ENCODE peak calls at places on chromosomes 12 and 14, in four cellular contexts. Y, J, G and B are unnamed samples.

GRCh38 chr14:100108042-100108825 is 43.0 kb downstream of the EVL start:
- DNase-seq in Y (peak), J (peak), G (peak), B (peak)

GRCh38 chr14:34981743-34982420 is 910 bp upstream of the SRP54 start:
- DNase-seq in Y (no peak), J (peak), G (no peak), B (peak)

GRCh38 chr14:65297744-65298143 is 114.8 kb upstream of the FUT8 start:
- DNase-seq in Y (no peak), J (peak), G (no peak), B (no peak)

GRCh38 chr14:85333313-85333712 is 196.6 kb upstream of the FLRT2 start:
- DNase-seq in Y (peak), J (no peak), G (no peak), B (no peak)

GRCh38 chr12:105235747-105236476 is at the start of gene APPL2:
- DNase-seq in Y (peak), J (peak), G (peak), B (peak)

GRCh38 chr12:81797100-81797499 is 38.0 kb upstream of the PPFIA2 start:
- DNase-seq in Y (peak), J (no peak), G (no peak), B (no peak)

GRCh38 chr12:119328111-119328510 is 6.4 kb upstream of the CCDC60 start:
- DNase-seq in Y (no peak), J (peak), G (no peak), B (peak)

GRCh38 chr12:72276212-72276865 is 4.2 kb downstream of the TRHDE start:
- DNase-seq in Y (no peak), J (no peak), G (no peak), B (no peak)

GRCh38 chr12:131444220-131445164 is 266.4 kb upstream of the SFSWAP start:
- DNase-seq in Y (no peak), J (no peak), G (no peak), B (no peak)

GRCh38 chr12:4273651-4274395 is at the start of gene CCND2:
- DNase-seq in Y (peak), J (peak), G (peak), B (peak)

GRCh38 chr12:95102916-95103671 is 29.7 kb upstream of the NR2C1 start:
- DNase-seq in Y (peak), J (peak), G (no peak), B (no peak)

GRCh38 chr14:91286530-91286937 is 42.0 kb upstream of the GPR68 start:
- DNase-seq in Y (peak), J (peak), G (peak), B (peak)

GRCh38 chr12:49000346-49000745 is 1.2 kb upstream of the DDN start:
- DNase-seq in Y (no peak), J (no peak), G (no peak), B (no peak)

GRCh38 chr14:77707355-77707723 is 484 bp downstream of the ALKBH1 start:
- DNase-seq in Y (peak), J (peak), G (peak), B (peak)

GRCh38 chr14:89870335-89870734 is 84.2 kb downstream of the EFCAB11 start:
- DNase-seq in Y (peak), J (no peak), G (no peak), B (no peak)

GRCh38 chr12:89960011-89960507 is 251.4 kb upstream of the ATP2B1 start:
- DNase-seq in Y (peak), J (peak), G (no peak), B (no peak)

GRCh38 chr12:76183459-76184186 is 99.1 kb upstream of the NAP1L1 start:
- DNase-seq in Y (peak), J (peak), G (no peak), B (no peak)

GRCh38 chr12:65200007-65200665 is 30.8 kb downstream of the LEMD3 start:
- DNase-seq in Y (peak), J (no peak), G (no peak), B (no peak)

GRCh38 chr12:16269941-16270340 is 7.5 kb downstream of the SLC15A5 start:
- DNase-seq in Y (no peak), J (no peak), G (no peak), B (no peak)

GRCh38 chr12:102216086-102216691 is 18.6 kb upstream of the PMCH start:
- DNase-seq in Y (peak), J (no peak), G (no peak), B (no peak)

GRCh38 chr12:69838086-69838440 is 13.0 kb downstream of the MYRFL start:
- DNase-seq in Y (no peak), J (peak), G (no peak), B (no peak)

GRCh38 chr12:6494351-6494743 is 445 bp downstream of the NCAPD2 start:
- DNase-seq in Y (no peak), J (no peak), G (no peak), B (no peak)

GRCh38 chr12:90940872-90941499 is 14.0 kb downstream of the CCER1 start:
- DNase-seq in Y (peak), J (no peak), G (peak), B (peak)

GRCh38 chr14:95691591-95691990 is 5.4 kb downstream of the TCL1B start:
- DNase-seq in Y (no peak), J (no peak), G (no peak), B (no peak)

GRCh38 chr12:28750946-28751714 is 397.9 kb upstream of the FAR2 start:
- DNase-seq in Y (no peak), J (no peak), G (no peak), B (no peak)

GRCh38 chr12:119417440-119417839 is 82.9 kb downstream of the CCDC60 start:
- DNase-seq in Y (no peak), J (no peak), G (no peak), B (no peak)

GRCh38 chr14:54728700-54729527 is 162.0 kb downstream of the SAMD4A start:
- DNase-seq in Y (peak), J (no peak), G (no peak), B (no peak)

GRCh38 chr12:22313276-22313995 is 21.1 kb downstream of the ST8SIA1 start:
- DNase-seq in Y (no peak), J (no peak), G (no peak), B (no peak)

GRCh38 chr12:82120901-82121300 is 237.3 kb downstream of the CCDC59 start:
- DNase-seq in Y (no peak), J (no peak), G (no peak), B (no peak)

GRCh38 chr12:104534162-104534856 is 77.6 kb downstream of the CHST11 start:
- DNase-seq in Y (no peak), J (no peak), G (no peak), B (no peak)

GRCh38 chr12:127308148-127308547 is 958.8 kb upstream of the TMEM132C start:
- DNase-seq in Y (no peak), J (no peak), G (no peak), B (no peak)

GRCh38 chr14:31256534-31257243 is 49.1 kb upstream of the HECTD1 start:
- DNase-seq in Y (no peak), J (no peak), G (no peak), B (no peak)

GRCh38 chr12:132674561-132674960 is 12.6 kb downstream of the POLE start:
- DNase-seq in Y (no peak), J (no peak), G (no peak), B (no peak)
- H3K4me3 ChIP-seq in Y (no peak), J (no peak), G (no peak), B (no peak)

DNA sequence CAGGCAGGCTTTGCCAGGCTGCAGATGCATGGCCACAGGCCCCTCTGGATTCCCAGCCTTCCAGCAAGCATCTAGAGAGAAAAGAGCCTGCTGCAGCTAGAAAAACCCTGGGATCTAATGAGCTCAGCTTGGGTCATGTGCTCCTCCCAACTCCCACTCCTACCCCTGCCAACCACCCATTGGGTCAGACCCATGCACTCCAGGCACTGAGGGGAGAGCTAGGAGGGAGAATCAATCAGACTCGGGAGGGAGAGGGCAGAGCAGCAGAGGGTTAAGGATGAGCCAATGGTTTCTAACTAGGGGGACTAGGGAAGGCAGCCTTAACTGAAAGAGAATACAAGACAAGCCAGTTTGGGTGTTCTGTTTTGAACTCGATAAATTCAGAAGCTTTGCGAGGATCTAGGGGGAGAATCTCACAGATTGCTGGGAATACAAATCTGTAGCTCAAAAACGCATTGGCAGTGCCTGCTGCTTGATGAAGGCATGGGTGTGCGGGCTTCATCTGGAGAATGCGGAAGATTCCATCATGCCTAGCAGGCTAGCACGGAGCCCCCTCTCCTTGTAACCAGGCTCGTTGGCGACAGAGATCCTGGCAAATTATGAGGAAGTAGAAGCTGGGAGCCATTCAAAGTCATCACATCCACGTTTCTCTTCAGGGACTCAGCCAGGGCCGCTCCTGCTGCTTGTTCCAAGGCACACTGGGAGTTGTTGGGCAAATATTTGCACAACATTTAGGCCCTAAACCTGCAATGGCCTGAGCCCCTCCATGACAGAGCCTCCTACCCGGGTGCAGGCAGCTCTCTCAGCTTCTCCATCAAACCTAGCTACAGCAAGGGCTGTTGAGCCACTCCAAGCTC is 56.4 kb downstream of the VCPKMT start:
- DNase-seq in Y (no peak), J (peak), G (no peak), B (no peak)
- H3K4me3 ChIP-seq in Y (no peak), J (no peak), G (no peak), B (no peak)

DNA sequence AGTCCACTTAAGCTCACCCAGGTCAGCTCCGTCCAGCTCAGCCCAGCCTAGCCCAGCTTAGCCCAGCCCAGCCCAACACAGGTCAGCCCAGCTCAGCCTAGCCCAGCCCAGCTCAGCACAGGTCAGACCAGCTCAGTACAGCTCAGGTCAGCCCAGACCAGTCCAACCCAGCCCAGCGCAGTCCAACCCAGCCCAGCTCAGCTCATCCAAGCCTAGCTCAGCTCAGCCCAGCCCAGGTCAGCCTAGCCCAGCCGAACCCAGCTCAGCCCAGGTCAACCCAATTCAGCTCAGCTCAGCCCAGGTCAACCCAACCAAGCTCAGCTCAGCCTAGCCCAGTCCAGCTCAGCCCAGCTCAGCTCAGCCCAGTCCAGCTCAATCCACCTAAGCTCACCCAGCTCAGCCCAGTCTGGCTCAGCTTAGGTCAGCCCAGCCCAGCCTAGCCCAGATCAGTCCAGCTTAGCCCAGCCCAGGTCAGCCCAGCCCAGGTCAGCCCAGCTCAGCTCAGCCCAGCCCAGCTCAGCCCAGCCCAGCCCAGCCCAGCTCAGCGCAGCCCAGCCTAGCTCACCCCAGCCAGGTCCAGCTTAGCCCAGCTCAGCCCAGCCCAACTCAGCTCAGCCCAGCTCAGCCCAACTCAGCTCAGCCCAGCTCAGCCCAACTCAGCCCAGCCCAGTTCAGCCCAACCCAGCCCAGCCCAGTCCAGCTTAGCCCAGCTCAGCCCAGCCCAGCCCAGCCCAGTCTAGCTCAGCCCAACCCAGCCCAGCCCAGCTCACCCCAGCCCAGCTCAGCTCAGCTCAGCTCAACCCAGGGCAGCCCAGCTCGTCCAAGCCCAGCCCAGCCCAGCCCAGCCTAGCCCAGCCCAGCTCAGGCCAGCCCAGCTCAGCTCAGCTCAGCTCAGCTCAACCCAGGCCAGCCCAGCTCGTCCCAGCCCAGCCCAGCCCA is 184.0 kb downstream of the TMEM121 start:
- DNase-seq in Y (no peak), J (no peak), G (no peak), B (no peak)
- H3K4me3 ChIP-seq in Y (no peak), J (no peak), G (no peak), B (no peak)

GRCh38 chr12:42915426-42915825 is 325.9 kb upstream of the PRICKLE1 start:
- DNase-seq in Y (no peak), J (no peak), G (no peak), B (no peak)

GRCh38 chr12:42916143-42916542 is 326.6 kb upstream of the PRICKLE1 start:
- DNase-seq in Y (no peak), J (no peak), G (no peak), B (no peak)

GRCh38 chr12:42910656-42911055 is 321.1 kb upstream of the PRICKLE1 start:
- DNase-seq in Y (no peak), J (no peak), G (no peak), B (no peak)

DNA sequence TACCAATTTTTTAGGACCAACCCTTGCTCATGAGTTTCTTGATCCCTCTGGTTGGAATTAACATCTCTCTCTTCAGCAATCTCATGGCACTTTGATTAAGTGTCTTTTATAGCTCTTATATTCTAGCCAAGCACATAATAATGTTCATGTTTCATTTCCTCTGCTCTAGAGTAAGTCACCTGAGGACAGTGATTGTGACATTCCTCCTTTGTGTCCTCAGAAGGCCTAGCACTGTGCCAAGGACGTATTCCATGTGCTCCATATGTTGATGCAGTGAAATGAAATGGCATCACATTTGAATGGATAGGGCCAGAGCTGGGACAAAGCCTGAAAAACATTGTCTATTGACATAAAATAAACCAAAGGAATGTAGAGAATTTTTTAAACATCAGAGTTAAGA is 322.8 kb upstream of the PRICKLE1 start:
- DNase-seq in Y (peak), J (no peak), G (no peak), B (no peak)
- H3K4me3 ChIP-seq in Y (no peak), J (no peak), G (no peak), B (no peak)

GRCh38 chr12:108722992-108723766 is 8.1 kb downstream of the CORO1C start:
- DNase-seq in Y (peak), J (no peak), G (no peak), B (no peak)
- H3K4me3 ChIP-seq in Y (no peak), J (no peak), G (no peak), B (no peak)

DNA sequence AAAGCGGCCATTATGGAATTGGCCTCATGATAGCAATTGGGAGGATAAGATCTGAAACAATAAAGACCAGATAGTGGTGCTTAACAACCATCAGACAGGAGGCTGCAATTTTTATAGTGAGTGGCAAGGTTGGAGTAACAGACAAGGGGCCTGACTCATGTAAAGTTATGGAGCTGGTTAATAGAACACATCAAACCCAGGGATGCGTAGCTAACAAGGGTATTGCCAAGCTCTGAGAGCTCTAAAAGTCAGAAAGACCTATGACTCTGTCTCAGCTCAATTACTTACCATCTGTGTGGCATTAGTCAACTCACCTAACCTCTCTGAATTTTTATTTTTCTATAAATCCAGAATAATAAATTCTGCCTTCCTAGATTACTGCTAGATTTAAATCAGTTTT is 1731.5 kb upstream of the FLRT2 start:
- DNase-seq in Y (no peak), J (no peak), G (no peak), B (no peak)
- H3K4me3 ChIP-seq in Y (no peak), J (no peak), G (no peak), B (no peak)